ENCODE peak calls at places on chromosomes 4 and X, in eight cellular contexts. One of them, this sample, is unnamed.

GRCh38 chr4:114495471-114495928 is 103.1 kb upstream of the UGT8 start:
- DNase-seq in WERI-Rb-1: no peak
- DNase-seq in neural crest cell: peak; percentile 4
- DNase-seq in MCF 10A: no peak
- DNase-seq in Peyer's patch: no peak
- DNase-seq in HCT116: no peak
- DNase-seq in progenitor cell of endocrine pancreas: no peak
- DNase-seq in AG09309: no peak
- DNase-seq in this sample: no peak

GRCh38 chr4:139223682-139224317 is 46.8 kb upstream of the ELF2 start:
- DNase-seq in MCF 10A: peak; percentile 65
- DNase-seq in AG09309: no peak
- DNase-seq in Peyer's patch: no peak
- DNase-seq in WERI-Rb-1: no peak
- DNase-seq in HCT116: no peak
- DNase-seq in progenitor cell of endocrine pancreas: no peak
- DNase-seq in neural crest cell: no peak
- DNase-seq in this sample: no peak

GRCh38 chr4:31647776-31648175 is 927.6 kb downstream of the PCDH7 start:
- DNase-seq in neural crest cell: no peak
- DNase-seq in progenitor cell of endocrine pancreas: no peak
- DNase-seq in AG09309: no peak
- DNase-seq in Peyer's patch: no peak
- DNase-seq in MCF 10A: peak; percentile 13
- DNase-seq in WERI-Rb-1: no peak
- DNase-seq in HCT116: no peak
- DNase-seq in this sample: no peak

GRCh38 chr4:17027495-17027894 is 129.1 kb upstream of the LDB2 start:
- DNase-seq in MCF 10A: peak; percentile 97
- DNase-seq in AG09309: peak; percentile 92
- DNase-seq in HCT116: peak; percentile 73
- DNase-seq in Peyer's patch: no peak
- DNase-seq in neural crest cell: no peak
- DNase-seq in progenitor cell of endocrine pancreas: no peak
- DNase-seq in WERI-Rb-1: no peak
- DNase-seq in this sample: no peak

GRCh38 chr4:26701786-26702227 is 117.9 kb downstream of the TBC1D19 start:
- DNase-seq in Peyer's patch: no peak
- DNase-seq in AG09309: no peak
- DNase-seq in WERI-Rb-1: no peak
- DNase-seq in MCF 10A: no peak
- DNase-seq in progenitor cell of endocrine pancreas: no peak
- DNase-seq in HCT116: peak; percentile 39
- DNase-seq in neural crest cell: no peak
- DNase-seq in this sample: no peak

GRCh38 chr4:5524451-5524850 is 183.9 kb downstream of the EVC2 start:
- DNase-seq in HCT116: no peak
- DNase-seq in MCF 10A: peak; percentile 26
- DNase-seq in Peyer's patch: no peak
- DNase-seq in progenitor cell of endocrine pancreas: no peak
- DNase-seq in WERI-Rb-1: no peak
- DNase-seq in AG09309: no peak
- DNase-seq in neural crest cell: no peak
- DNase-seq in this sample: no peak

GRCh38 chr4:124199755-124200154 is 512.8 kb downstream of the ANKRD50 start:
- DNase-seq in WERI-Rb-1: no peak
- DNase-seq in Peyer's patch: no peak
- DNase-seq in HCT116: no peak
- DNase-seq in neural crest cell: no peak
- DNase-seq in MCF 10A: peak; percentile 65
- DNase-seq in AG09309: no peak
- DNase-seq in progenitor cell of endocrine pancreas: no peak
- DNase-seq in this sample: no peak

GRCh38 chr4:148293571-148293970 is 148.6 kb downstream of the NR3C2 start:
- DNase-seq in MCF 10A: no peak
- DNase-seq in HCT116: no peak
- DNase-seq in neural crest cell: no peak
- DNase-seq in progenitor cell of endocrine pancreas: no peak
- DNase-seq in AG09309: no peak
- DNase-seq in Peyer's patch: no peak
- DNase-seq in WERI-Rb-1: no peak
- DNase-seq in this sample: no peak

GRCh38 chr4:159024266-159024665 is 78.6 kb upstream of the RAPGEF2 start:
- DNase-seq in progenitor cell of endocrine pancreas: no peak
- DNase-seq in WERI-Rb-1: no peak
- DNase-seq in MCF 10A: no peak
- DNase-seq in neural crest cell: no peak
- DNase-seq in Peyer's patch: no peak
- DNase-seq in HCT116: no peak
- DNase-seq in AG09309: no peak
- DNase-seq in this sample: no peak

GRCh38 chr4:6119507-6120020 is 80.8 kb downstream of the JAKMIP1 start:
- DNase-seq in MCF 10A: no peak
- DNase-seq in neural crest cell: no peak
- DNase-seq in Peyer's patch: no peak
- DNase-seq in WERI-Rb-1: no peak
- DNase-seq in progenitor cell of endocrine pancreas: no peak
- DNase-seq in AG09309: no peak
- DNase-seq in HCT116: no peak
- DNase-seq in this sample: no peak

GRCh38 chrX:49277520-49277799 is 7.9 kb downstream of the PPP1R3F start:
- DNase-seq in HCT116: no peak
- DNase-seq in WERI-Rb-1: no peak
- DNase-seq in MCF 10A: no peak
- DNase-seq in AG09309: no peak
- DNase-seq in Peyer's patch: no peak
- DNase-seq in neural crest cell: no peak
- DNase-seq in progenitor cell of endocrine pancreas: no peak
- DNase-seq in this sample: no peak

GRCh38 chr4:7391637-7392437 is 42.9 kb downstream of the PSAPL1 start:
- DNase-seq in progenitor cell of endocrine pancreas: no peak
- DNase-seq in WERI-Rb-1: peak; percentile 4
- DNase-seq in MCF 10A: no peak
- DNase-seq in Peyer's patch: no peak
- DNase-seq in neural crest cell: no peak
- DNase-seq in AG09309: no peak
- DNase-seq in HCT116: no peak
- DNase-seq in this sample: no peak

GRCh38 chr4:7393491-7394183 is 41.1 kb downstream of the PSAPL1 start:
- DNase-seq in AG09309: no peak
- DNase-seq in HCT116: no peak
- DNase-seq in neural crest cell: no peak
- DNase-seq in Peyer's patch: no peak
- DNase-seq in MCF 10A: no peak
- DNase-seq in progenitor cell of endocrine pancreas: no peak
- DNase-seq in WERI-Rb-1: peak; percentile 17
- DNase-seq in this sample: no peak

GRCh38 chr4:7390906-7391636 is 43.7 kb downstream of the PSAPL1 start:
- DNase-seq in MCF 10A: no peak
- DNase-seq in progenitor cell of endocrine pancreas: no peak
- DNase-seq in WERI-Rb-1: peak; percentile 6
- DNase-seq in AG09309: no peak
- DNase-seq in Peyer's patch: peak; percentile 31
- DNase-seq in HCT116: no peak
- DNase-seq in neural crest cell: no peak
- DNase-seq in this sample: no peak

GRCh38 chr4:7394184-7394575 is 40.5 kb downstream of the PSAPL1 start:
- DNase-seq in HCT116: no peak
- DNase-seq in WERI-Rb-1: peak; percentile 5
- DNase-seq in Peyer's patch: peak; percentile 23
- DNase-seq in MCF 10A: no peak
- DNase-seq in neural crest cell: no peak
- DNase-seq in progenitor cell of endocrine pancreas: no peak
- DNase-seq in AG09309: no peak
- DNase-seq in this sample: no peak

DNA sequence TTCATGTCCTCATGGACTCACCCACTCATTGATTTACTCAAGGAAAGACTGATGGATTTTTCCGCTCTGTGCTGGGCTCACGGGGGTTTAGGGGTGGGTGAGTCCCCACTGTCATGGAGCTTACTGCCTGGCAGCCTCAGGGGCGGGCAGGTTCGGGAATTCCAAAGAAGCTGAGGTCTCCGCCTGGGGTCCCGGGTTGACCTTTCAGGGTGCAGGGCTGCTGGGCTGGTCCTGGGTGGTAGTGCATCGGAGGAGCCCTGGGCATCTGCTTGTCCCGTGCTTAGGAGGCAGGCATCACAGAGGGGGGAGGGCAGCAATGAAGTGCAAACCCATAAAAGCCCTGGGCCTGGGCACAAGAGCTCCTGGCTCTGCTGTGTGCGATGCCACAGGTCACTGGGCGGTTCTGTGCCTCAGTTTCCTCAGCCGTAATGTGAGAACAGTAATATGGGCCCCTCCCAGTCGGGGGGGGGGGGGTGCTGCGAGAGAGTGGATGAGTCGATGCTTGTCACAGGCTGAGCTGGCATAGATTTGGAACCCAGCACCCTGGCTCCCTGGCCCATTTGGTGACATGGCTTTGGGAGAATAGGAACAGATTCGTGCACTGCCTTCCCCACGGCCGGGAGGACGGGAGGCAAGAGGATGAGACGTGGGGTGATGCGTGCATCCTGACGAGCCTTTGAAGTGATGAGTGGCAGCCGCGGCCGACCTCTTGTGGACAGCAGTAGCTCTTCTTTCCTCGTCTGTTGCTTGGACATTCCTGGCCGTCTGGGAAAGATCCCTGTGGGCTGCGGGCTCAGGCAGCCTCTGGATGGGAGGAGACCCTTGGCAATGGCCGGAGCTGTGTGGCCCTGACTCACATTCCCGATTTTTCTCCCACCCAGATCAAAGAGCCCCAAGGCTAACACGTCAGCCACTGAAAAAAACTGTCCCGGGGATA is 42.0 kb downstream of the PSAPL1 start:
- DNase-seq in WERI-Rb-1: peak; percentile 54
- DNase-seq in neural crest cell: no peak
- DNase-seq in Peyer's patch: peak; percentile 43
- DNase-seq in MCF 10A: no peak
- DNase-seq in AG09309: peak; percentile 20
- DNase-seq in progenitor cell of endocrine pancreas: no peak
- DNase-seq in HCT116: no peak
- DNase-seq in this sample: no peak
- TF ChIP-seq CTCF in WERI-Rb-1: peak; percentile 34
- TF ChIP-seq CTCF in neural crest cell: no peak
- TF ChIP-seq CTCF in Peyer's patch: no peak
- TF ChIP-seq CTCF in MCF 10A: no peak
- TF ChIP-seq CTCF in AG09309: peak; percentile 54
- TF ChIP-seq CTCF in progenitor cell of endocrine pancreas: no peak
- TF ChIP-seq CTCF in HCT116: no peak
- TF ChIP-seq CTCF in this sample: no peak

DNA sequence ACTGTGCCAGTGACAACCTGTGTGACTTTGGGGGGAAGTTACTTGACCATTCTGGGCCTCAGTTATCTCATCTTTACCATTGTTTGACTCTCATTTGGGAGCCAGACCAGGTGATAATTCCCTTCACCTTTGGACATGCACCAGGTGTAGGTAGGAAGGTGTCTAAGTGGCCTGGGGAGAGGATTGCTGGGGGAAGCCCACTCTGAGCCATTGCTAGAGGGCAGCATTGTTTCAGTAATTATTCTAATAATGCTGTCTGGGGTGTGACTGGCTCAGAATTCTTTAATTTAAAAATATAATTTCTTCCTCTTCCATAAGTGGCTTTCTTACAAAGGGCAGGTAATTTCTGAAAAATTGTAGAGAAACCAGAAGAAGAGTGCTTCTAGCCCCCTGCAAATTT is 104.3 kb downstream of the RTL9 start:
- DNase-seq in progenitor cell of endocrine pancreas: no peak
- DNase-seq in HCT116: no peak
- DNase-seq in MCF 10A: peak; percentile 6
- DNase-seq in AG09309: no peak
- DNase-seq in Peyer's patch: no peak
- DNase-seq in WERI-Rb-1: no peak
- DNase-seq in neural crest cell: no peak
- DNase-seq in this sample: no peak
- TF ChIP-seq CTCF in progenitor cell of endocrine pancreas: peak; percentile 47
- TF ChIP-seq CTCF in HCT116: no peak
- TF ChIP-seq CTCF in MCF 10A: peak; percentile 30
- TF ChIP-seq CTCF in AG09309: peak; percentile 33
- TF ChIP-seq CTCF in Peyer's patch: no peak
- TF ChIP-seq CTCF in WERI-Rb-1: no peak
- TF ChIP-seq CTCF in neural crest cell: no peak
- TF ChIP-seq CTCF in this sample: no peak

DNA sequence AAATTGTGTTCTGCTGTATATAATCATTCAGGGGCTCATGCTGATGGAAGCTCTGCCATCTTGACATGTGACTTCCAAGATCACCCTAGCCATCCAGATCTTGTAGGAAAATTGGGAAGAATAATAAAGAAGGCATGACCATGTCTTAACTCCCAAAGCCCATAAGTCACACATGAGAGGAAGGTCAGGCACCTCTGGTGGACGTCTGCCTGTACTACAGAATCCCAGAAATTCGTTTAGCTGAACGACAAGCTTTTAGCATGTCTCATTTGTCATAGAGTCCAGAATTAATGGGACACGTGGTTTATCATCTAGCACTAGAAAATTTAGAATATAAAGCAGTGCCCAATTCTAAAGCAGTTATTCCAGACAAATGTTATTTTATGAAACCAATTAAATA is 212.7 kb downstream of the CENPC start:
- DNase-seq in WERI-Rb-1: peak; percentile 37
- DNase-seq in neural crest cell: peak; percentile 2
- DNase-seq in progenitor cell of endocrine pancreas: no peak
- DNase-seq in Peyer's patch: no peak
- DNase-seq in HCT116: no peak
- DNase-seq in MCF 10A: peak; percentile 33
- DNase-seq in AG09309: no peak
- DNase-seq in this sample: no peak
- TF ChIP-seq CTCF in WERI-Rb-1: peak; percentile 65
- TF ChIP-seq CTCF in neural crest cell: peak; percentile 54
- TF ChIP-seq CTCF in progenitor cell of endocrine pancreas: peak; percentile 55
- TF ChIP-seq CTCF in Peyer's patch: peak; percentile 16
- TF ChIP-seq CTCF in HCT116: peak; percentile 51
- TF ChIP-seq CTCF in MCF 10A: peak; percentile 27
- TF ChIP-seq CTCF in AG09309: peak; percentile 50
- TF ChIP-seq CTCF in this sample: no peak

DNA sequence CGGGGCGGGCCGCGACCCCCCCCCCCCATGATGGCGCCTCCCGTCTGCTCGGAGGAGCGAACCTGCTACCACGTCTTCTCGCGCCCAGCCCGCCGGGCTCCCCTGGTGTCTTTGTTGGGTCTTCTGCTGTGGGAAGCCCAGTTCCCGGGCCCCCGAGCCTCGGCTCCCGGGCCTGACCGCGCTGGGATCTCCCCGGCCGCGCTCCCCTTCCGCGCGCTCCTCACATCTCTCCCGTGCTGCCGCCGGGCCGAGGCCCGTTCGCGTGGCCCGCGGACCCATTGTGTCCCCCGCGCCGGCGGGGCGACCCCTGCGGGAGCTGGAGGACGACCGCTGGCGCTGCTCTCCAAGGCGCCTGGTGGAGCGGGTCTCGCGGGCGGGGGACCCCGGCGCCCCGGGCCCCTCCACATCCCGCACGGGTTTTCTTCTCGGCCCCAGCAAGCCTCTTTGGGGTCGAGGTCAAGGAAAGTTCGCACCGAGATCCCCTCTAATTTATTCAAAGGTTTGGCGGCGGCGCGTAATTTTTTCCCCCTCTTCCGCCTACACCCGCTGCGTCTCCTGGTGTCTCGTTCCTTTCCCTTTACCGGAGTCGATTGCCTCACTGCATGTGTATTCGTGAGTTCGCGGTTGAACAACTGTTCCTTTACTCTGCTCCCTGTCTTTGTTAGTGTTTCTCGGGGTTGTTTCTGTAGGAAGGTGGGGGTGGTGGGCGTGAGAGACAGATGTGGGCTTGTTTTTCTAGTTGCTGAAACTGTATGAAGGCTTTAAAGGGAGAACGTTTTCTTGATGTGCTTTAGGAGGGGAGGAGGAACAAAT is 762 bp downstream of the SMAD1 start:
- DNase-seq in MCF 10A: peak; percentile 81
- DNase-seq in AG09309: peak; percentile 24
- DNase-seq in WERI-Rb-1: peak; percentile 58
- DNase-seq in progenitor cell of endocrine pancreas: peak; percentile 40
- DNase-seq in HCT116: peak; percentile 16
- DNase-seq in Peyer's patch: peak; percentile 67
- DNase-seq in neural crest cell: peak; percentile 44
- DNase-seq in this sample: peak; percentile 52
- TF ChIP-seq CTCF in MCF 10A: no peak
- TF ChIP-seq CTCF in AG09309: no peak
- TF ChIP-seq CTCF in WERI-Rb-1: peak; percentile 18
- TF ChIP-seq CTCF in progenitor cell of endocrine pancreas: peak; percentile 16
- TF ChIP-seq CTCF in HCT116: no peak
- TF ChIP-seq CTCF in Peyer's patch: no peak
- TF ChIP-seq CTCF in neural crest cell: no peak
- TF ChIP-seq CTCF in this sample: no peak

This sample was measured in lung.